ENCODE peak calls at places on chromosomes 6 and 20, in four cellular contexts. One of them, this sample, is unnamed.

GRCh38 chr6:124795879-124796838 is 166.1 kb upstream of the RNF217 start:
- DNase-seq in nephron progenitor cell: peak
- DNase-seq in stimulated activated CD4-positive, alpha-beta T cell treated with anti-CD3 and anti-CD28 coated beads, Interleukin-4, amount 100 ng/mL, for 4 hours: no peak
- DNase-seq in neural crest cell: peak
- DNase-seq in this sample: no peak

GRCh38 chr6:134910596-134910935 is 39.3 kb downstream of the ALDH8A1 start:
- DNase-seq in neural crest cell: no peak
- DNase-seq in nephron progenitor cell: no peak
- DNase-seq in stimulated activated CD4-positive, alpha-beta T cell treated with anti-CD3 and anti-CD28 coated beads, Interleukin-4, amount 100 ng/mL, for 4 hours: no peak
- DNase-seq in this sample: no peak

GRCh38 chr6:84258866-84259265 is 31.4 kb upstream of the CEP162 start:
- DNase-seq in nephron progenitor cell: no peak
- DNase-seq in stimulated activated CD4-positive, alpha-beta T cell treated with anti-CD3 and anti-CD28 coated beads, Interleukin-4, amount 100 ng/mL, for 4 hours: no peak
- DNase-seq in neural crest cell: no peak
- DNase-seq in this sample: no peak

GRCh38 chr6:70673601-70674000 is 5.9 kb downstream of the SMAP1 start:
- DNase-seq in nephron progenitor cell: no peak
- DNase-seq in stimulated activated CD4-positive, alpha-beta T cell treated with anti-CD3 and anti-CD28 coated beads, Interleukin-4, amount 100 ng/mL, for 4 hours: no peak
- DNase-seq in neural crest cell: no peak
- DNase-seq in this sample: no peak

GRCh38 chr6:105981888-105982358 is 104.2 kb upstream of the PRDM1 start:
- DNase-seq in neural crest cell: no peak
- DNase-seq in nephron progenitor cell: no peak
- DNase-seq in stimulated activated CD4-positive, alpha-beta T cell treated with anti-CD3 and anti-CD28 coated beads, Interleukin-4, amount 100 ng/mL, for 4 hours: no peak
- DNase-seq in this sample: no peak

GRCh38 chr6:5139828-5140771 is 55.0 kb downstream of the PPP1R3G start:
- DNase-seq in neural crest cell: no peak
- DNase-seq in stimulated activated CD4-positive, alpha-beta T cell treated with anti-CD3 and anti-CD28 coated beads, Interleukin-4, amount 100 ng/mL, for 4 hours: no peak
- DNase-seq in nephron progenitor cell: no peak
- DNase-seq in this sample: no peak

GRCh38 chr20:62686869-62687830 is 21.5 kb upstream of the NTSR1 start:
- DNase-seq in nephron progenitor cell: no peak
- DNase-seq in neural crest cell: no peak
- DNase-seq in stimulated activated CD4-positive, alpha-beta T cell treated with anti-CD3 and anti-CD28 coated beads, Interleukin-4, amount 100 ng/mL, for 4 hours: no peak
- DNase-seq in this sample: no peak

GRCh38 chr6:157859775-157860504 is 36.9 kb downstream of the SNX9 start:
- DNase-seq in neural crest cell: no peak
- DNase-seq in nephron progenitor cell: no peak
- DNase-seq in stimulated activated CD4-positive, alpha-beta T cell treated with anti-CD3 and anti-CD28 coated beads, Interleukin-4, amount 100 ng/mL, for 4 hours: no peak
- DNase-seq in this sample: no peak

GRCh38 chr20:24605937-24606455 is 136.6 kb downstream of the SYNDIG1 start:
- DNase-seq in neural crest cell: no peak
- DNase-seq in nephron progenitor cell: no peak
- DNase-seq in stimulated activated CD4-positive, alpha-beta T cell treated with anti-CD3 and anti-CD28 coated beads, Interleukin-4, amount 100 ng/mL, for 4 hours: no peak
- DNase-seq in this sample: no peak

GRCh38 chr6:115216835-115217234 is 843.9 kb downstream of the FRK start:
- DNase-seq in stimulated activated CD4-positive, alpha-beta T cell treated with anti-CD3 and anti-CD28 coated beads, Interleukin-4, amount 100 ng/mL, for 4 hours: no peak
- DNase-seq in neural crest cell: no peak
- DNase-seq in nephron progenitor cell: no peak
- DNase-seq in this sample: no peak